ENCODE peak calls at places on chromosomes 5 and 9, in six cellular contexts. Z, S, Y, P, N and F are unnamed samples.

GRCh38 chr9:76905984-76906861 is at the start of gene PRUNE2:
- DNase-seq in Y (peak), N (peak), Z (no peak), S (no peak), P (peak), F (peak)

GRCh38 chr5:58330781-58331180 is 129.1 kb downstream of the PLK2 start:
- DNase-seq in P (no peak), S (no peak), Z (no peak), N (no peak), Y (no peak), F (no peak)

GRCh38 chr5:149358294-149358651 is 427 bp downstream of the PCYOX1L start:
- DNase-seq in Y (peak), P (peak), S (peak), N (no peak), Z (no peak), F (no peak)

GRCh38 chr5:178940569-178941360 is at the start of gene ZNF454:
- DNase-seq in S (no peak), Y (peak), P (peak), N (peak), Z (no peak), F (no peak)

GRCh38 chr5:146009020-146009419 is 72.6 kb downstream of the SH3RF2 start:
- DNase-seq in S (no peak), P (no peak), Y (no peak), N (no peak), Z (no peak), F (no peak)

GRCh38 chr5:80623911-80624457 is 30.5 kb upstream of the MSH3 start:
- DNase-seq in Y (no peak), Z (no peak), P (no peak), S (no peak), N (no peak), F (no peak)

GRCh38 chr9:129135476-129135875 is 24.3 kb downstream of the PTPA start:
- DNase-seq in P (no peak), N (no peak), Z (no peak), Y (no peak), S (no peak), F (no peak)

GRCh38 chr9:109101810-109102209 is 17.9 kb downstream of the TMEM245 start:
- DNase-seq in N (peak), P (no peak), S (no peak), Z (no peak), Y (no peak), F (no peak)

GRCh38 chr5:140042551-140043507 is at the start of gene NRG2:
- DNase-seq in Y (peak), S (peak), Z (peak), N (peak), P (peak), F (peak)

GRCh38 chr9:14768561-14769234 is 46.2 kb upstream of the CER1 start:
- DNase-seq in Z (no peak), Y (peak), P (no peak), N (peak), S (no peak), F (peak)

GRCh38 chr9:87650611-87651295 is 75.2 kb upstream of the CTSL start:
- DNase-seq in S (no peak), P (no peak), N (no peak), Z (no peak), Y (no peak), F (no peak)

GRCh38 chr5:135135530-135136201 is 101.6 kb upstream of the PITX1 start:
- DNase-seq in P (no peak), Z (no peak), Y (peak), S (no peak), N (peak), F (no peak)

GRCh38 chr5:74530316-74530917 is 110.1 kb downstream of the ENC1 start:
- DNase-seq in Y (no peak), P (no peak), S (no peak), N (no peak), Z (no peak), F (no peak)

GRCh38 chr5:180180198-180180820 is 28.7 kb downstream of the RASGEF1C start:
- DNase-seq in P (no peak), S (no peak), Z (no peak), Y (no peak), N (no peak), F (no peak)

GRCh38 chr5:34833991-34834793 is 4.8 kb upstream of the TTC23L start:
- DNase-seq in Y (no peak), N (no peak), P (no peak), Z (no peak), S (no peak), F (no peak)

GRCh38 chr5:2896371-2897275 is 145.1 kb upstream of the IRX2 start:
- DNase-seq in Y (no peak), N (no peak), Z (no peak), S (no peak), P (no peak), F (no peak)

GRCh38 chr9:12956261-12956660 is 181.4 kb downstream of the LURAP1L start:
- DNase-seq in Z (no peak), P (no peak), Y (no peak), N (peak), S (no peak), F (no peak)

GRCh38 chr5:135977375-135977928 is 22.7 kb upstream of the LECT2 start:
- DNase-seq in P (peak), Y (peak), N (peak), S (peak), Z (no peak), F (peak)

GRCh38 chr5:56328753-56329560 is 95.8 kb upstream of the ANKRD55 start:
- DNase-seq in N (no peak), P (no peak), Z (no peak), S (no peak), Y (no peak), F (no peak)

GRCh38 chr5:178486305-178486704 is 103.9 kb downstream of the COL23A1 start:
- DNase-seq in Z (no peak), Y (no peak), N (no peak), P (no peak), S (no peak), F (no peak)

GRCh38 chr9:715743-716400 is 125.6 kb upstream of the DMRT1 start:
- DNase-seq in N (no peak), P (no peak), Z (no peak), Y (no peak), S (no peak), F (no peak)

GRCh38 chr5:140298183-140298601 is 4.7 kb downstream of the PFDN1 start:
- DNase-seq in Z (no peak), Y (no peak), P (no peak), N (peak), S (no peak), F (no peak)

GRCh38 chr5:146451411-146451810 is 4.3 kb downstream of the TCERG1 start:
- DNase-seq in P (no peak), S (no peak), N (no peak), Y (no peak), Z (no peak), F (no peak)

GRCh38 chr5:90598300-90598699 is 39.7 kb downstream of the ADGRV1 start:
- DNase-seq in P (no peak), N (no peak), Z (no peak), S (no peak), Y (peak), F (no peak)

GRCh38 chr5:93644760-93645159 is 61.7 kb downstream of the NR2F1 start:
- DNase-seq in N (no peak), S (no peak), Y (no peak), Z (no peak), P (no peak), F (no peak)

GRCh38 chr9:136997830-136998234 is 1.5 kb upstream of the CLIC3 start:
- DNase-seq in N (peak), S (no peak), P (no peak), Z (no peak), Y (no peak), F (no peak)

GRCh38 chr5:55936100-55936693 is 58.6 kb downstream of the IL6ST start:
- DNase-seq in S (peak), Y (peak), P (peak), N (peak), Z (peak), F (peak)

GRCh38 chr9:85425153-85425611 is 316.6 kb downstream of the AGTPBP1 start:
- DNase-seq in N (peak), Y (peak), Z (no peak), S (no peak), P (peak), F (peak)

GRCh38 chr5:1558945-1559344 is 35.2 kb upstream of the LPCAT1 start:
- DNase-seq in P (no peak), S (no peak), N (no peak), Y (no peak), Z (no peak), F (no peak)

GRCh38 chr9:102185962-102186361 is 447.5 kb upstream of the GRIN3A start:
- DNase-seq in Z (no peak), S (no peak), P (no peak), N (peak), Y (no peak), F (no peak)

GRCh38 chr5:102855684-102856373 is 100.7 kb downstream of the PAM start:
- DNase-seq in S (no peak), P (no peak), Z (no peak), N (no peak), Y (no peak), F (no peak)

GRCh38 chr9:112034216-112034611 is 137.6 kb downstream of the UGCG start:
- DNase-seq in Z (no peak), P (no peak), S (no peak), Y (no peak), N (no peak), F (no peak)

GRCh38 chr9:86679979-86680378 is 267.3 kb downstream of the GAS1 start:
- DNase-seq in N (no peak), Y (no peak), P (no peak), S (no peak), Z (no peak), F (no peak)

GRCh38 chr9:108534741-108535140 is 321.0 kb downstream of the ACTL7B start:
- DNase-seq in S (no peak), P (no peak), N (peak), Y (no peak), Z (no peak), F (no peak)

GRCh38 chr9:121958530-121958929 is 134.6 kb downstream of the TTLL11 start:
- DNase-seq in Y (no peak), Z (no peak), N (no peak), S (no peak), P (no peak), F (no peak)

GRCh38 chr5:20229286-20230005 is 241.4 kb upstream of the CDH18 start:
- DNase-seq in Y (no peak), S (no peak), Z (no peak), N (no peak), P (no peak), F (no peak)

DNA sequence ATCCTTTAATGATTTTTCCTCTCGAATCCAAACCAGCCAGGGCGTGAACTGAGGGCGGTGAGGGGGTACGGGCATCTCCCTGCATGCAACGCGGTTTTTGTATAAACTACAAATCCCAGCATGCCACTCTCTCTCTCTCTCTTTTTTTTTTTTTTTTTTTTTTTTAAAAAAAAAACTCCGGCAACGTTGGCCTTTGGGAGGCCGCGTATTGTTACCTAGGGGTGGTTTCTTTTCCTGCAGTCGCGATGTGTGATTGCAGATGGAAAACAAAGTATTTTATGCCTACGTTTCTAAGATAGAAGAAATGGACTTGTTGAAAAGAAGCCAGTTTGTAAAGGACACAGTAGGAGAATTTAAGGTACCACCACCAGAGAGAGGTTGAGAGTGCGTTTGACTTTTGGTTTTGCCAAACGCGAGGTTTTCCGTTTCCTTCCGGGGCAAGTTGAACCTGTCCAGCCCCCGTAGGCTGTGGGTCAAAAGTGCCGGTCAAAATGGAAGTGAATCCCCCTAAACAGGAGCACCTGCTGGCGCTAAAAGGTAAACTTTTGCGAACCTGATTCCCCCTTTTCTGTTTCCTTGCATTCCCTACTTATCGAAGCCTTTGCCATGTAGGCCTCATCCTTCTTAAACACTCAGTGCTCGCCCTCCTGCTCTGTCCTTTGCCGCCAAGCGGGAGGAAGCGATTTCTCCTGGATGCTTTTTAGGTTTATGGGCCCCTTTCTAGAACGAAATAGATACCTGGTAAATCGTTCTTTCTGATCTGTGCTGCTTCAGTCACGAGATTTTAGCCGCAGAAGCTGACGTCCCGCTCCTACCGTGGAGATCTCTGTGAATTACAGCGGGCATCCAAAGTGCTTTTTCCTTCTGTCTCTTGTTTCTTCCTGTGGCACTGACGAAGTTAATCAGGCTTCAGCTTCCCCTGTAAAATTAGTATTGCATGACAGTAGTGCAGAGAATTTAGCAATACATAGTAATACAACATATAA is at the start of the genes SHLD3 and TRAPPC13:
- DNase-seq in Y (peak), Z (peak), P (peak), N (peak), S (peak), F (peak)
- TF ChIP-seq CTCF in Y (peak), Z (no peak), P (no peak), N (no peak), S (peak), F (peak)

DNA sequence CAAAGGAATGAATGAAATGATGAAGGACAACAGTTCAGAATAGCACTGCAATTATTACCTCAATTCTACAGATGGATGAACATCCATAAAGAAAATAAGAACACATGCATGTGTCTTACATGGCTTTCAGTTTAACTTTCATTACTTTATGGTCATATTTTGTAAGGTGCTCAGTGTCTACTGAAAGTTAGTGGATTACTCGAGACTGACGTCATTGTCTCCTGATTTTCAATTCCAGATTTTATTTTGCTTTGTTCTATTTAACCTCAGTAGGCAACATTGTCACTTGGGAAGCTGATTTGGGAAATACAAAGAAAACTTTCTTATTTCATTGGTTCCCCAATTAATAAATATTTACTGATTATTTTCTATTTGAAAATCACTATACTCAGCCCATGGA is 363.7 kb downstream of the CHSY3 start:
- DNase-seq in Z (no peak), S (no peak), P (no peak), N (no peak), Y (no peak), F (no peak)
- TF ChIP-seq CTCF in Z (no peak), S (no peak), P (no peak), N (no peak), Y (no peak), F (no peak)

GRCh38 chr9:127204771-127205470 is 59.7 kb upstream of the GARNL3 start:
- DNase-seq in Z (no peak), P (no peak), Y (no peak), S (no peak), N (peak), F (no peak)
- TF ChIP-seq CTCF in Z (no peak), P (no peak), Y (no peak), S (no peak), N (peak), F (peak)

DNA sequence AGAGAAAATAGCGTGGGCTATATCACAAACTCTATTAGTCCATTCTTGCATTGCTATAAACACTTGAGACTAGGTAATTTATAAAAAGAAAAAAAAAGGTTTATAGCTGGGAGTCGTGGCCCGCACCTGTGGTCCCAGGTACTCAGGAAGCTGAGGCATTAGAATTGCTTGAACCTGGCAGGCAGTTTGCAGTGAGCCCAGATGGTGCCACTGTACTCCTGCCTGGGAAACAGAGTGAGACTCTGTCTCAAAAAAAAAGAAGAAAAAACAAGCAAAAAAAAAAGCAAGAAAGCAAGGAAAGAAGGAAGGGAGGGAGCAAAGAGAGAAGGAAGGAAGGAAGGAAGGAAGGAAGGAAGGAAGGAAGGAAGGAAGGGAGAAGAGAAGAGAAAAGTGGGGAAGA is 904.2 kb upstream of the EDIL3 start:
- DNase-seq in Y (no peak), P (no peak), S (no peak), Z (no peak), N (no peak), F (no peak)
- TF ChIP-seq CTCF in Y (no peak), P (no peak), S (no peak), Z (no peak), N (no peak), F (no peak)